ENCODE peak calls at places on chromosomes 7 and 10, in six cellular contexts. B is heart right ventricle, A is tibial artery, I is Panc1, X is SK-N-SH, Z is ovary. G is an unnamed sample.

GRCh38 chr10:77493851-77494788 is 143.5 kb downstream of the KCNMA1 start:
- DNase-seq in Z (no peak), B (no peak), A (no peak), I (no peak), X (peak; percentile 69), G (no peak)

GRCh38 chr10:85421421-85421820 is 945.2 kb downstream of the GRID1 start:
- DNase-seq in A (no peak), I (no peak), Z (no peak), B (no peak), X (no peak), G (no peak)

GRCh38 chr7:35263396-35263795 is 9.5 kb upstream of the TBX20 start:
- DNase-seq in X (peak; percentile 79), Z (no peak), I (no peak), B (peak; percentile 59), A (no peak), G (no peak)

GRCh38 chr7:141053626-141054025 is 20.2 kb upstream of the TMEM178B start:
- DNase-seq in Z (no peak), X (no peak), B (no peak), A (no peak), I (no peak), G (peak; percentile 53)

GRCh38 chr10:62025901-62026879 is 124.7 kb downstream of the ARID5B start:
- DNase-seq in B (no peak), X (no peak), I (no peak), A (no peak), Z (no peak), G (no peak)

GRCh38 chr7:74709880-74710671 is 52.6 kb downstream of the GTF2I start:
- DNase-seq in B (no peak), X (no peak), A (no peak), Z (no peak), I (peak; percentile 10), G (no peak)

GRCh38 chr10:30980951-30981616 is 50.6 kb downstream of the ZNF438 start:
- DNase-seq in Z (no peak), B (no peak), X (no peak), I (no peak), A (peak; percentile 88), G (peak; percentile 80)

GRCh38 chr7:28539289-28539981 is 127.1 kb downstream of the CREB5 start:
- DNase-seq in A (no peak), B (no peak), X (no peak), Z (no peak), I (no peak), G (no peak)

GRCh38 chr7:101896312-101896711 is 78.9 kb downstream of the CUX1 start:
- DNase-seq in I (no peak), A (no peak), B (no peak), Z (no peak), X (no peak), G (no peak)

GRCh38 chr7:101900103-101900502 is 82.7 kb downstream of the CUX1 start:
- DNase-seq in I (no peak), B (peak; percentile 70), X (peak; percentile 78), A (peak; percentile 46), Z (no peak), G (no peak)

GRCh38 chr7:101901661-101902491 is 84.5 kb downstream of the CUX1 start:
- DNase-seq in Z (no peak), I (no peak), A (no peak), B (no peak), X (no peak), G (peak; percentile 34)

GRCh38 chr7:101899616-101900015 is 82.2 kb downstream of the CUX1 start:
- DNase-seq in Z (no peak), X (no peak), I (no peak), B (no peak), A (no peak), G (no peak)

DNA sequence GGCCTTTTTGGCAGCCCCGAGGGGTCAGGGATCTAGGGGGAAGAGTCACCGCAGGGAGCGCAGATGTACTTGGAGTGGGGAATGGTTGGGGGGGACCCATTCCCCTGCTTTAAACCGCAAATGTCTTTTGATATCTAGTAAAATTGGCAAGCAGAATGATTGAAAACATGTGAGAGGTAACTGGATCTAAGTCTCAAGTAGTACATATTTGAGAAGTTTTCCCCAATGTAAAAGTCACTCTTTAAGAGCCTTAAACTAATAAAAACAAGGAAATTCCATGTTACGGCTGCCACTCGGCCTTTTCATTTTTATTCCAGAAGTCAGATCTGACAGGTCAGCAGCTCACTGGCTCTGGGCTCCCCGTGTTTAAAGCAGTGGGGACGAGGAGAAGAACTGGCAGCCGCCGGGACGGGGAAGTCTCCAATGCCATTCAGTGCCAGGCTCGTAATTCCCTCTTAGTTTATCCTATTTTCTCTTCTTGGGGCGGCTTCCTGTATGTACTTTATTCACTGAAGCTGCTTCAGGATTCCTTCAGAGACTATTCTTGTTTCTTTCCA is 80.7 kb downstream of the CUX1 start:
- DNase-seq in X (no peak), Z (no peak), B (no peak), A (no peak), I (no peak), G (no peak)
- H3K4me1 ChIP-seq in X (peaks cover 17% of the 10 kb centered on the region), Z (peaks cover 7% of the 10 kb centered on the region), B (peaks cover 43% of the 10 kb centered on the region), A (peaks cover 57% of the 10 kb centered on the region), I (peaks cover 4% of the 10 kb centered on the region), G (peaks cover 9% of the 10 kb centered on the region)

GRCh38 chr10:72171175-72171630 is 44.6 kb upstream of the ANAPC16 start:
- DNase-seq in A (no peak), Z (no peak), X (no peak), I (peak; percentile 80), B (no peak), G (peak; percentile 43)

GRCh38 chr10:72175166-72175565 is 40.6 kb upstream of the ANAPC16 start:
- DNase-seq in A (no peak), X (no peak), I (no peak), B (no peak), Z (no peak), G (no peak)

GRCh38 chr10:72173267-72173634 is 42.6 kb upstream of the ANAPC16 start:
- DNase-seq in X (no peak), A (no peak), Z (no peak), B (no peak), I (no peak), G (no peak)

GRCh38 chr10:72174297-72174662 is 41.5 kb upstream of the ANAPC16 start:
- DNase-seq in I (no peak), B (no peak), A (no peak), Z (no peak), X (no peak), G (no peak)

GRCh38 chr10:72173635-72174296 is 42.0 kb upstream of the ANAPC16 start:
- DNase-seq in A (no peak), X (peak; percentile 37), Z (no peak), B (no peak), I (peak; percentile 92), G (peak; percentile 67)
- H3K4me1 ChIP-seq in A (peaks cover 15% of the 10 kb centered on the region), X (peaks cover 38% of the 10 kb centered on the region), Z (no peaks in the 10 kb centered on the region), B (peaks cover 17% of the 10 kb centered on the region), I (peaks cover 88% of the 10 kb centered on the region), G (peaks cover 33% of the 10 kb centered on the region)

DNA sequence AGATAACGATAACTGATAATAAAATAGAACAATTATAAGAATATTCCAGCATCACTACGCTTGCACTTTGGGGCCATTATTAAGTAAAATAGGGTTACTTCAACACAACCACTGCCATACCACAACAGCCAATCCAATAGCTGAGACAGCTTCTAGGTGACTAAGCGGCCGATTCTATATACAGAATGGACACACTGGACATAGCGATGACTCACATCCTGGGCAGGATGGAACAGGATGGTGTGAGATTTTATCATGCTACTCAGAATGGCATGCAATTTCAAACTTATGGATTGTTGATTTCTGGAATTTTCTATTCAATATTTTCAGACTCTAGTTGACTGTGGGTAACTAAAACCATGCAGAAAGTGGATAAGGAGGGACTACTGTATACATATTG is 920.9 kb downstream of the LRMDA start:
- DNase-seq in I (no peak), A (no peak), B (no peak), X (no peak), Z (no peak), G (no peak)
- H3K4me1 ChIP-seq in I (no peaks in the 10 kb centered on the region), A (no peaks in the 10 kb centered on the region), B (no peaks in the 10 kb centered on the region), X (peaks cover 15% of the 10 kb centered on the region), Z (no peaks in the 10 kb centered on the region), G (no peaks in the 10 kb centered on the region)

DNA sequence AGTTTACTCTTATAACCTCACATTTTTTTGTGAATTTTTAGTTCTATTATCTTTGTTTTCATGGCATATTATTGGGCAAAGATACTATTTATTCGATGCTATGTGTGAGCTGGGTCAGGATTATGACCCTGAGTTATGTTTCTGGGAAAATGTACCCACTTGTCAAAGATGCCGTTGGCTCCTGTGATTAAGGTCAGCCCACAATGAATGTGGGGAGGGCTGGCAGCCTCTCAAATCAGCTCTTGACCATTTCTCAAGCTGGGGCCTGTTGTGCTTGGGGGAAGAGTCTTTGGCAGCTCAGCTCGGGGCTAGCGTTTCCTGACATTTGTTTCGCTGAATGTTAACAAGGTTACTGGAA is 97.5 kb downstream of the TCF7L2 start:
- DNase-seq in X (no peak), Z (peak; percentile 61), B (no peak), A (peak; percentile 51), I (no peak), G (peak; percentile 84)
- H3K4me1 ChIP-seq in X (peaks cover 13% of the 10 kb centered on the region), Z (peaks cover 33% of the 10 kb centered on the region), B (peaks cover 13% of the 10 kb centered on the region), A (peaks cover 100% of the 10 kb centered on the region), I (peaks cover 83% of the 10 kb centered on the region), G (peaks cover 32% of the 10 kb centered on the region)

DNA sequence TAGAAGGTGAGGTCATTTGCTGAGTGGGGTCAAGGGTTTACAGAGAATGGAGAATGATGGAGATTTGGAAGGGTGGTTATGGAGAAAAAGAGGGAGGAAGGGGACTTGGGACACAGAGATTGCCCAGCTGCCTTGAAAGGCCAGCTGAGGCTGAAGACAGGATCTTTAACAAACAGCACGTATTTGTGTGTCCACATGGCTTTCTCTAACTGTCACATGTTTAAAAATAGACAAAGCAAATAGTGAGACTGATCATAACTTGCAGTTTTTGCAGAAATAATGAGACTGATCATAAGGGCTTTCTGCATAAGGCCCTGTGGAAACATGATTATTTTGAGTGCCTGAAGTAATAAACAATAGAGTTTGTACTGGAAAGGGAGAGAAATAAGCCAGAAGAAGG is 212.7 kb downstream of the HDAC9 start:
- DNase-seq in Z (no peak), I (no peak), B (no peak), A (no peak), X (no peak), G (no peak)
- H3K4me1 ChIP-seq in Z (no peaks in the 10 kb centered on the region), I (no peaks in the 10 kb centered on the region), B (peaks cover 5% of the 10 kb centered on the region), A (peaks cover 8% of the 10 kb centered on the region), X (no peaks in the 10 kb centered on the region), G (no peaks in the 10 kb centered on the region)